ENCODE peak calls at places on chromosome 19, in five cellular contexts. M is fibroblast of pulmonary artery, F is Right ventricle myocardium superior, S is H4, W is GDM1. C is an unnamed sample.

GRCh38 chr19:4537953-4538600 is 1.8 kb downstream of the LRG1 start:
- DNase-seq in M (no peak), F (no peak), S (no peak), W (no peak), C (no peak)

GRCh38 chr19:2087621-2088100 is 8.5 kb downstream of the MOB3A start:
- DNase-seq in M (no peak), F (no peak), S (no peak), W (peak; percentile 51), C (no peak)

GRCh38 chr19:18460313-18460712 is 22.4 kb upstream of the ISYNA1 start:
- DNase-seq in M (peak; percentile 78), F (peak; percentile 81), S (no peak), W (no peak), C (no peak)

GRCh38 chr19:15112385-15112784 is 5.2 kb downstream of the SYDE1 start:
- DNase-seq in M (no peak), F (no peak), S (no peak), W (no peak), C (no peak)

GRCh38 chr19:33468361-33469170 is 53.0 kb downstream of the PEPD start:
- DNase-seq in M (no peak), F (no peak), S (peak; percentile 73), W (no peak), C (no peak)

GRCh38 chr19:55913643-55914268 is 18.4 kb downstream of the NLRP13 start:
- DNase-seq in M (no peak), F (no peak), S (no peak), W (no peak), C (no peak)

GRCh38 chr19:6262519-6262918 is 17.3 kb downstream of the MLLT1 start:
- DNase-seq in M (no peak), F (no peak), S (no peak), W (no peak), C (no peak)

GRCh38 chr19:58563034-58563573 is 4.7 kb upstream of the UBE2M start:
- DNase-seq in M (peak; percentile 26), F (no peak), S (no peak), W (no peak), C (no peak)

GRCh38 chr19:45467456-45468158 is at the start of gene FOSB:
- DNase-seq in M (peak; percentile 97), F (peak; percentile 97), S (peak; percentile 83), W (peak; percentile 86), C (peak; percentile 94)

C was measured in hypothalamus.